ENCODE peak calls at places on chromosomes 7 and 10, in eight cellular contexts. One of them, this sample, is unnamed.

GRCh38 chr7:114916261-114916892 is 5.5 kb upstream of the MDFIC start:
- DNase-seq in GM10248: peak; percentile 55
- DNase-seq in GM04504: no peak
- DNase-seq in HS-27A: no peak
- DNase-seq in EH: no peak
- DNase-seq in ureter: no peak
- DNase-seq in neural crest cell: no peak
- DNase-seq in HTR-8/SVneo: no peak
- DNase-seq in this sample: no peak

GRCh38 chr7:7002416-7003062 is 176.5 kb upstream of the CCZ1B start:
- DNase-seq in ureter: no peak
- DNase-seq in HTR-8/SVneo: no peak
- DNase-seq in GM04504: no peak
- DNase-seq in EH: no peak
- DNase-seq in HS-27A: no peak
- DNase-seq in GM10248: no peak
- DNase-seq in neural crest cell: no peak
- DNase-seq in this sample: no peak

GRCh38 chr7:14207154-14207553 is 217.7 kb upstream of the ETV1 start:
- DNase-seq in HTR-8/SVneo: no peak
- DNase-seq in GM10248: no peak
- DNase-seq in neural crest cell: no peak
- DNase-seq in ureter: no peak
- DNase-seq in HS-27A: no peak
- DNase-seq in GM04504: no peak
- DNase-seq in EH: no peak
- DNase-seq in this sample: no peak

GRCh38 chr7:155206286-155207020 is 91.2 kb upstream of the INSIG1 start:
- DNase-seq in GM10248: peak; percentile 71
- DNase-seq in GM04504: peak; percentile 77
- DNase-seq in neural crest cell: no peak
- DNase-seq in ureter: peak; percentile 61
- DNase-seq in HTR-8/SVneo: no peak
- DNase-seq in EH: peak; percentile 81
- DNase-seq in HS-27A: no peak
- DNase-seq in this sample: no peak

GRCh38 chr7:460374-461117 is 59.1 kb downstream of the PDGFA start:
- DNase-seq in HS-27A: no peak
- DNase-seq in neural crest cell: no peak
- DNase-seq in GM10248: no peak
- DNase-seq in HTR-8/SVneo: peak; percentile 81
- DNase-seq in EH: peak; percentile 77
- DNase-seq in ureter: no peak
- DNase-seq in GM04504: no peak
- DNase-seq in this sample: no peak

GRCh38 chr7:2972531-2973161 is 71.0 kb downstream of the CARD11 start:
- DNase-seq in HTR-8/SVneo: no peak
- DNase-seq in neural crest cell: no peak
- DNase-seq in GM10248: no peak
- DNase-seq in EH: no peak
- DNase-seq in HS-27A: no peak
- DNase-seq in GM04504: no peak
- DNase-seq in ureter: no peak
- DNase-seq in this sample: no peak

GRCh38 chr10:70145166-70145665 is 1.3 kb downstream of the TYSND1 start:
- DNase-seq in GM10248: peak; percentile 18
- DNase-seq in ureter: no peak
- DNase-seq in GM04504: no peak
- DNase-seq in HTR-8/SVneo: no peak
- DNase-seq in neural crest cell: no peak
- DNase-seq in HS-27A: no peak
- DNase-seq in EH: peak; percentile 11
- DNase-seq in this sample: no peak

GRCh38 chr7:114860196-114860595 is 61.7 kb upstream of the MDFIC start:
- DNase-seq in HTR-8/SVneo: no peak
- DNase-seq in neural crest cell: no peak
- DNase-seq in GM04504: no peak
- DNase-seq in ureter: no peak
- DNase-seq in GM10248: no peak
- DNase-seq in HS-27A: no peak
- DNase-seq in EH: no peak
- DNase-seq in this sample: no peak

GRCh38 chr10:48632166-48632565 is 27.3 kb upstream of the ARHGAP22 start:
- DNase-seq in GM04504: no peak
- DNase-seq in HS-27A: no peak
- DNase-seq in neural crest cell: no peak
- DNase-seq in GM10248: no peak
- DNase-seq in EH: peak; percentile 62
- DNase-seq in ureter: no peak
- DNase-seq in HTR-8/SVneo: no peak
- DNase-seq in this sample: peak; percentile 57

GRCh38 chr7:78777844-78778243 is 675.6 kb downstream of the MAGI2 start:
- DNase-seq in GM04504: no peak
- DNase-seq in HS-27A: no peak
- DNase-seq in EH: peak; percentile 28
- DNase-seq in HTR-8/SVneo: no peak
- DNase-seq in neural crest cell: no peak
- DNase-seq in GM10248: no peak
- DNase-seq in ureter: no peak
- DNase-seq in this sample: no peak

GRCh38 chr10:78931333-78932083 is 137.3 kb upstream of the ZMIZ1 start:
- DNase-seq in HS-27A: peak; percentile 42
- DNase-seq in ureter: peak; percentile 68
- DNase-seq in GM10248: no peak
- DNase-seq in GM04504: peak; percentile 90
- DNase-seq in EH: peak; percentile 97
- DNase-seq in HTR-8/SVneo: peak; percentile 18
- DNase-seq in neural crest cell: no peak
- DNase-seq in this sample: peak; percentile 83

GRCh38 chr7:101733713-101734475 is 83.5 kb upstream of the CUX1 start:
- DNase-seq in GM10248: peak; percentile 50
- DNase-seq in GM04504: peak; percentile 23
- DNase-seq in ureter: no peak
- DNase-seq in EH: peak; percentile 64
- DNase-seq in HS-27A: no peak
- DNase-seq in HTR-8/SVneo: no peak
- DNase-seq in neural crest cell: peak; percentile 29
- DNase-seq in this sample: no peak

GRCh38 chr7:15081891-15082290 is 179.3 kb upstream of the DGKB start:
- DNase-seq in GM04504: no peak
- DNase-seq in GM10248: no peak
- DNase-seq in ureter: no peak
- DNase-seq in neural crest cell: no peak
- DNase-seq in HS-27A: no peak
- DNase-seq in HTR-8/SVneo: no peak
- DNase-seq in EH: no peak
- DNase-seq in this sample: no peak